ENCODE peak calls at places on chromosomes 16 and 17, in four cellular contexts. D, F, T and K are unnamed samples. For H3K79me2, the result is how much of the 10 kb centered on the place peaks cover.

GRCh38 chr16:30349695-30350094 is 5.4 kb downstream of the CD2BP2 start:
- DNase-seq in T (no peak), F (peak), D (no peak), K (peak)

GRCh38 chr16:68992521-68992920 is 112.9 kb upstream of the HAS3 start:
- DNase-seq in T (no peak), D (peak), F (peak), K (no peak)

GRCh38 chr17:12301551-12301950 is 280.9 kb downstream of the MAP2K4 start:
- DNase-seq in D (no peak), T (no peak), F (no peak), K (no peak)

GRCh38 chr17:21539146-21539545 is 153.2 kb upstream of the KCNJ18 start:
- DNase-seq in T (no peak), D (peak), F (no peak), K (no peak)

GRCh38 chr16:30567160-30567990 is 4.1 kb downstream of the ZNF688 start:
- DNase-seq in D (peak), T (no peak), F (no peak), K (no peak)

GRCh38 chr17:83149326-83149725 is 69.9 kb downstream of the METRNL start:
- DNase-seq in T (no peak), D (no peak), F (no peak), K (no peak)

GRCh38 chr17:28547623-28548416 is 4.6 kb downstream of the UNC119 start:
- DNase-seq in D (peak), F (peak), T (peak), K (peak)

GRCh38 chr17:82396601-82397435 is 21.3 kb upstream of the HEXD start:
- DNase-seq in T (no peak), D (no peak), F (no peak), K (no peak)

GRCh38 chr17:40018211-40019121 is 3.2 kb downstream of the CSF3 start:
- DNase-seq in T (no peak), D (no peak), F (no peak), K (no peak)

GRCh38 chr17:12940699-12941098 is 77.1 kb downstream of the ELAC2 start:
- DNase-seq in D (no peak), T (no peak), F (peak), K (no peak)

GRCh38 chr17:8225813-8226535 is 15.6 kb upstream of the AURKB start:
- DNase-seq in F (peak), D (peak), T (no peak), K (peak)

GRCh38 chr17:82258555-82258954 is 14.9 kb downstream of the CSNK1D start:
- DNase-seq in F (no peak), T (no peak), D (no peak), K (no peak)

GRCh38 chr16:89574681-89575246 is 794 bp upstream of the CPNE7 start:
- DNase-seq in T (no peak), F (peak), D (peak), K (peak)

GRCh38 chr17:15651583-15652110 is 32.1 kb upstream of the FBXW10B start:
- DNase-seq in F (peak), T (peak), D (peak), K (peak)
- H3K4me2 ChIP-seq in F (no peak), T (no peak), D (peak), K (no peak)

GRCh38 chr16:67606632-67607031 is 38.3 kb upstream of the CARMIL2 start:
- DNase-seq in T (no peak), F (no peak), D (no peak), K (no peak)

GRCh38 chr16:67608367-67608766 is 36.6 kb upstream of the CARMIL2 start:
- DNase-seq in F (no peak), D (no peak), T (no peak), K (no peak)

GRCh38 chr16:67605641-67606040 is 39.3 kb upstream of the CARMIL2 start:
- DNase-seq in T (no peak), F (no peak), D (no peak), K (no peak)
- H3K79me2 ChIP-seq in T (half or more), F (half or more), D (half or more), K (half or more)

GRCh38 chr16:87806608-87807546 is 41.1 kb upstream of the KLHDC4 start:
- DNase-seq in D (peak), T (peak), F (peak), K (peak)
- H3K4me2 ChIP-seq in D (peak), T (peak), F (peak), K (peak)

GRCh38 chr16:60907645-60908044 is 1128.6 kb downstream of the CDH8 start:
- DNase-seq in T (no peak), F (no peak), D (no peak), K (no peak)
- H3K79me2 ChIP-seq in T (under half), F (under half), D (under half), K (under half)

GRCh38 chr17:67110619-67111018 is 66.3 kb downstream of the CACNG1 start:
- DNase-seq in T (no peak), F (no peak), D (no peak), K (no peak)

GRCh38 chr17:67111808-67112207 is 67.5 kb downstream of the CACNG1 start:
- DNase-seq in D (no peak), F (no peak), T (no peak), K (no peak)

GRCh38 chr17:67109111-67109510 is 64.8 kb downstream of the CACNG1 start:
- DNase-seq in F (no peak), T (no peak), D (no peak), K (no peak)

GRCh38 chr17:67113481-67113880 is 69.1 kb downstream of the CACNG1 start:
- DNase-seq in T (no peak), F (no peak), D (no peak), K (no peak)

GRCh38 chr17:67111327-67111726 is 67.0 kb downstream of the CACNG1 start:
- DNase-seq in F (no peak), T (no peak), D (no peak), K (no peak)
- H3K4me2 ChIP-seq in F (no peak), T (no peak), D (no peak), K (no peak)

GRCh38 chr16:75071621-75072020 is 45.0 kb downstream of the LDHD start:
- DNase-seq in D (no peak), F (no peak), T (no peak), K (no peak)
- H3K79me2 ChIP-seq in D (half or more), F (under half), T (half or more), K (under half)

DNA sequence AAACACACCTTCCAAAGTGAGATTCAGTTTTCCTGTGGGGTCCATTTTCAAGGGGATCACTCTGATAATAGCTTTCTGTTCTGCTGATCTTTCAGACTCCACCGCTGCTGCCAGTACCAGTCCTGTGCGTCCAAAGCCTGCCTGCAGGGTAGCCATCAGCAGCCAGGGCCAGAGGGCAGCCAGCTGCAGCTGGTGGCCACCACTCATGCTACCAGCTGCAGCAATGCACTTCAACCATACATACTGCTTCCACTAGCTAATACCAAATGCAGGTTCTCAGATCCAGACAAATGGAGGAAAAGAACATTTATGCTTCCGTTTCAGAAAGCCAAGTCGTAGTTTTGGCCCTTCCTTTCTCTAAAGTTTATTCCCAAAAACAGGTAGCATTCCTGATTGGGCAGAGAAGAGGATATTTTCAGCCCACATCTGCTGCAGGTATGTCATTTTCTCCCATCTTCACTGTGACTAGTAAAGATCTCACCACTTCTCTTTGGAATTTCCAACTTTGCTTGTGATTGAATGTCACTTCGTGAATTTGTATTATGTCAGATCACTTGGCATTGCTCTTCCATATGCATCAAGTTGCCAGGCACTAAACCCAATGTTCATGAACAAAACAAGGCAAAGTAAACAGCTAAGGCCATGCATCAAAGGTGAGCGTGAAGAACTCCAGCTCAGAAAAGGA is 1.8 kb downstream of the RNF43 start:
- DNase-seq in T (no peak), F (no peak), D (peak), K (no peak)
- H3K4me2 ChIP-seq in T (no peak), F (no peak), D (peak), K (no peak)

DNA sequence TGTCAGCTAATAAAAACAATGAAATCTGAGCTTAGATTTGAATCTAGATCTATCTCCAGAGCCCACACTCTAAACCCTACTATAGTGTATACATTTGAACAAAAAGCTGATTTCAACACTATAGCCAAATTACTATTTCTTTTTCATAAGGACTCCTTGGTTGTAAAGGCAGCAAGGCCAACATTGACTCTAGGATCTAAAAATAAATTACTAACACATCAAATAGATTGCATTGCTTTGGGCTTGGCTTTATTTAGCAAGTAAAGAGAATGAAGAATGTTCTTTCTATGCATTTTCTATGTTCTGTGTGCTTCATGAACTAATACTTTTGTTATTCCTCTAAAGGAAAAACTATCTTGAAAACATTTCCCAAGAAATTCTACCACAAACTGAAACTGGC is 5.3 kb downstream of the GOSR1 start:
- DNase-seq in F (no peak), T (no peak), D (no peak), K (no peak)
- H3K79me2 ChIP-seq in F (half or more), T (under half), D (under half), K (under half)

GRCh38 chr17:65530985-65531507 is 30.4 kb downstream of the AXIN2 start:
- DNase-seq in T (no peak), F (no peak), D (no peak), K (no peak)
- H3K4me2 ChIP-seq in T (no peak), F (no peak), D (no peak), K (no peak)

GRCh38 chr17:43359469-43360105 is 39.2 kb upstream of the ARL4D start:
- DNase-seq in F (no peak), T (peak), D (no peak), K (no peak)

GRCh38 chr17:43353364-43353763 is 45.4 kb upstream of the ARL4D start:
- DNase-seq in T (no peak), F (no peak), D (no peak), K (no peak)

GRCh38 chr17:43360376-43360738 is 38.4 kb upstream of the ARL4D start:
- DNase-seq in F (peak), T (peak), D (no peak), K (peak)

GRCh38 chr17:43356450-43356849 is 42.3 kb upstream of the ARL4D start:
- DNase-seq in F (no peak), T (no peak), D (no peak), K (no peak)

DNA sequence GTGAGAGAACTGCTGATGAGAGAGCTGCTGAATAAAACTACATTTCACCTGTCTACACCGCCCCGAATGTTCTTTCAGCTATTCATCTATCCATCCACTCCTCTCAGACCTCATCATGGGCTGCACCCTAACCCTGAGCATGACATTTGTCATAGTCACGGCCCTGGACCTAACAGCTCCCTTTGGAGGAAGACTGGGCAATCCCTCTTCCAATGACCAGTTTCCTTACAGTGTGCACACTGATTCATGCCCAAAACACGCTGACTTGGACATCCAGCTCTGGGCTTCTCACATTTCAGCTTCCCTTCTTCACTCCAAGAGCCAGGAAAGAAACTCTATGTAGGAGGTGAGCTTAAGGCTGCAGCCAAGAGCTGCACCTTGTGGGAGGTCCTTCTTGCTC is 41.8 kb upstream of the ARL4D start:
- DNase-seq in T (no peak), D (peak), F (no peak), K (no peak)
- H3K79me2 ChIP-seq in T (under half), D (under half), F (under half), K (under half)